ENCODE peak calls at places on chromosomes 4 and X, in eight cellular contexts. K is adrenal gland, Y is MM.1S, I is upper lobe of right lung, B is nephron progenitor cell, V is WTC11, S is AG10803, N is lung. M is an unnamed sample.
A peak's percentile ranks its signal among the peaks of the same experiment; 100 is the strongest.

GRCh38 chrX:22585831-22586230 is 313.1 kb downstream of the CBLL2 start:
- DNase-seq in S (no peak), V (no peak), I (no peak), K (no peak), N (no peak), Y (peak; percentile 8), B (no peak), M (no peak)

GRCh38 chr4:62014982-62015739 is 815.0 kb downstream of the ADGRL3 start:
- DNase-seq in K (no peak), I (no peak), N (no peak), S (no peak), V (no peak), Y (no peak), B (no peak), M (no peak)

GRCh38 chrX:102624105-102624504 is 24.8 kb downstream of the ARMCX5 start:
- DNase-seq in B (no peak), Y (no peak), N (no peak), V (no peak), I (no peak), S (peak; percentile 5), K (no peak), M (no peak)

GRCh38 chr4:152128356-152128755 is 367.5 kb upstream of the GATB start:
- DNase-seq in B (no peak), K (no peak), S (no peak), N (no peak), Y (no peak), V (no peak), I (no peak), M (no peak)

GRCh38 chr4:15717126-15717525 is 14.3 kb downstream of the BST1 start:
- DNase-seq in V (no peak), Y (no peak), S (peak; percentile 73), K (no peak), B (no peak), I (no peak), N (no peak), M (no peak)

GRCh38 chr4:153161599-153161971 is 42.7 kb upstream of the TRIM2 start:
- DNase-seq in I (no peak), B (no peak), N (no peak), Y (no peak), K (no peak), V (no peak), S (peak; percentile 43), M (no peak)

GRCh38 chr4:165325732-165326512 is 1.5 kb upstream of the MSMO1 start:
- DNase-seq in B (no peak), S (peak; percentile 80), V (no peak), I (no peak), N (no peak), K (no peak), Y (peak; percentile 31), M (no peak)

GRCh38 chr4:158020175-158020574 is 152.7 kb downstream of the GASK1B start:
- DNase-seq in K (no peak), N (no peak), V (no peak), B (no peak), Y (no peak), I (no peak), S (peak; percentile 88), M (no peak)

GRCh38 chr4:94641702-94642560 is 115.8 kb upstream of the BMPR1B start:
- DNase-seq in V (no peak), N (no peak), S (peak; percentile 51), I (no peak), B (no peak), Y (no peak), K (no peak), M (no peak)

GRCh38 chr4:38188631-38189101 is 228.5 kb downstream of the PTTG2 start:
- DNase-seq in N (peak; percentile 35), S (no peak), B (no peak), K (no peak), V (no peak), Y (no peak), I (no peak), M (no peak)

GRCh38 chr4:90317785-90318184 is 190.6 kb downstream of the CCSER1 start:
- DNase-seq in B (no peak), N (no peak), Y (no peak), S (peak; percentile 63), K (no peak), I (no peak), V (no peak), M (no peak)

GRCh38 chr4:37666625-37667071 is 19.5 kb downstream of the RELL1 start:
- DNase-seq in S (peak; percentile 78), V (no peak), B (no peak), I (no peak), K (no peak), N (peak; percentile 56), Y (no peak), M (no peak)

GRCh38 chr4:172838943-172839342 is 329.7 kb upstream of the GALNT7 start:
- DNase-seq in I (no peak), V (no peak), N (no peak), Y (no peak), S (no peak), K (no peak), B (no peak), M (no peak)

GRCh38 chrX:104707042-104707441 is 141.0 kb downstream of the IL1RAPL2 start:
- DNase-seq in K (no peak), S (no peak), N (no peak), B (no peak), V (no peak), Y (no peak), I (no peak), M (no peak)

GRCh38 chrX:132861076-132861475 is 97.4 kb downstream of the HS6ST2 start:
- DNase-seq in B (no peak), V (no peak), N (no peak), Y (no peak), S (no peak), K (no peak), I (no peak), M (no peak)

GRCh38 chr4:99205104-99205979 is 13.7 kb downstream of the ADH6 start:
- DNase-seq in N (no peak), V (no peak), K (no peak), B (peak; percentile 20), S (peak; percentile 78), I (no peak), Y (no peak), M (no peak)

GRCh38 chrX:129831486-129831885 is 12.2 kb downstream of the ZDHHC9 start:
- DNase-seq in K (no peak), Y (no peak), N (no peak), B (no peak), V (no peak), I (no peak), S (no peak), M (no peak)

GRCh38 chr4:80266267-80266901 is at the start of gene FGF5:
- DNase-seq in K (no peak), V (peak; percentile 52), Y (peak; percentile 9), I (peak; percentile 67), B (peak; percentile 71), N (no peak), S (peak; percentile 92), M (peak; percentile 62)

GRCh38 chr4:154618708-154619315 is 6.4 kb upstream of the FGG start:
- DNase-seq in K (peak; percentile 28), S (peak; percentile 22), Y (peak; percentile 56), B (peak; percentile 38), N (peak; percentile 42), I (peak; percentile 66), V (peak; percentile 74), M (peak; percentile 41)

GRCh38 chr4:86972997-86973396 is 38.2 kb downstream of the AFF1 start:
- DNase-seq in S (no peak), K (no peak), Y (no peak), I (peak; percentile 70), V (peak; percentile 19), B (peak; percentile 8), N (peak; percentile 70), M (no peak)

GRCh38 chr4:167787231-167787630 is 305.1 kb upstream of the ANXA10 start:
- DNase-seq in V (no peak), N (no peak), K (no peak), Y (no peak), I (no peak), S (no peak), B (no peak), M (no peak)

DNA sequence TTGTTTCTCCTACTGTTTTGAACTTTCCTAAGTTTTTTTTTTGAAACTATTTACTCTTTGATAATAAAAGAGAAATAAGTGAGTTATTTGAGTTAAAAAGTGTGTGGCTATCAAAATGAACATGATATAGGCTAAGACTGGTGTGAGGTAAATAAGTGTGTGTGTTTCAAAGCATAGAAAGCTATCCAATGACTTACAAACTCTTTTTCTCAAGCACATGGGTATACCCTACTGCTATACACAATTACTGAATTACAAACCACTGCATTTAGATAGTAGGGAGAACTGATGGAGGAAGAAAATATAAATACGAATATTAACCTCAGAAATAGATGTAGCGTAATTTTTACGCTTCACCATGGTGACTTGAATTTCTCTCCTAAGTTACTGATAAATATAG is 305.8 kb upstream of the ANXA10 start:
- DNase-seq in Y (no peak), I (no peak), K (no peak), V (no peak), B (no peak), N (no peak), S (no peak), M (no peak)
- TF ChIP-seq CTCF in Y (no peak), I (no peak), K (no peak), V (no peak), B (no peak), N (no peak), S (no peak), M (no peak)

GRCh38 chrX:54439967-54440871 is at the start of gene TSR2:
- DNase-seq in I (peak; percentile 87), Y (peak; percentile 84), S (peak; percentile 85), K (peak; percentile 76), B (peak; percentile 76), N (peak; percentile 78), V (peak; percentile 73), M (peak; percentile 76)
- TF ChIP-seq CTCF in I (no peak), Y (no peak), S (peak; percentile 26), K (no peak), B (no peak), N (peak; percentile 6), V (no peak), M (no peak)

GRCh38 chr4:104015680-104016079 is 295.9 kb upstream of the TACR3 start:
- DNase-seq in V (no peak), Y (peak; percentile 13), B (no peak), K (no peak), N (no peak), I (no peak), S (no peak), M (no peak)
- TF ChIP-seq CTCF in V (no peak), Y (peak; percentile 34), B (peak; percentile 51), K (no peak), N (no peak), I (no peak), S (no peak), M (peak; percentile 15)

DNA sequence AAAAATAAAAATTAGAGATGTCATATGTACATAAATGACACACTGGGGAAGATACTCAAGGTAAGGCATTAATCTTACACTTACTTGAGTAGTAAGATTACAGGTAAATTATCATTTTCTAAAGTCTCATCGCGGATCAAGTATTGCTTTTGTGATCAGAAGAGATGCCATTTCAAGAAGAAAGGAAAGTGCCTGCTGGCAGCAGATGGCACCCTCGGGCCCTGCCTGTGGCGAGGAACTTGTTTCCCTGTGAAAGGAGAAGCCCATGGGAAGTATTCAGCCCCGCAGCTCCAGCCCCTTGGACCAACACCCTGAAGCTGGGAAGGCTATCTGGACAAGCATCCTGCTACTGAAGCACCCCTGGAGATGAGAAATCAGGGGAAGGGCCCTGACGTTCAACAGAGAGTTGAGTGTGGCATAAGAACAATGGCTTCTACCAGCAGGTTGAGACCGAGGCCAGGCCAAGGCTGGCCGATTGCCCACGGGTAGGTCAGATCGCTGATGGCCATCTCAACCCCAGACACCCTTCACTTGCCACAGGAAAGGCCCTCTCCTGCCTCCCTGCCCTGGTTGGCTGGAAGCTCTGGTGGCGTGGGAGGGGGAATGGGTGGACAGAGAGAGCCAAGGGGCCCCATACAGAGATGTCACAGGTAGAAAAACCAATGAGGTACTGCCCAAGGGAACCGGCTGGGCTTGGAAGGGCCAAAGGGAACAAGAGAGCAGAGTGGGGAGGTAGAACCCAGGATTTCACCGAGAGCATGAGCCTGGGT is 18.8 kb upstream of the MXD4 start:
- DNase-seq in K (no peak), Y (no peak), I (no peak), V (no peak), N (no peak), B (no peak), S (no peak), M (no peak)
- TF ChIP-seq CTCF in K (no peak), Y (no peak), I (no peak), V (no peak), N (no peak), B (no peak), S (no peak), M (no peak)

M was measured in mesothelial cell of epicardium.